ENCODE peak calls at places on chromosomes 6 and 20, in five cellular contexts. N is stimulated activated CD8-positive, alpha-beta memory T cell treated with anti-CD3 and anti-CD28 coated beads, Interleukin-7, amount 100 ng/mL, for 4 hours; V is iPS DF 6.9; O is DMS153; U is GM13976. R is an unnamed sample.

GRCh38 chr6:56759521-56759920 is 116.8 kb upstream of the DST start:
- DNase-seq in V (no peak), O (peak; percentile 43), U (no peak), N (no peak), R (no peak)

GRCh38 chr6:26363882-26364825 is 844 bp upstream of the BTN3A2 start:
- DNase-seq in V (no peak), U (no peak), O (no peak), N (no peak), R (no peak)

GRCh38 chr20:4719190-4719589 is 2.5 kb upstream of the PRND start:
- DNase-seq in O (no peak), V (no peak), N (no peak), U (no peak), R (no peak)

GRCh38 chr20:59740621-59741020 is 136.3 kb downstream of the PHACTR3 start:
- DNase-seq in N (no peak), U (no peak), V (no peak), O (no peak), R (no peak)

GRCh38 chr6:134041093-134041492 is 11.3 kb downstream of the SLC2A12 start:
- DNase-seq in U (no peak), N (no peak), V (no peak), O (no peak), R (no peak)

GRCh38 chr6:52399511-52400315 is 20.4 kb upstream of the EFHC1 start:
- DNase-seq in N (no peak), U (peak; percentile 48), V (no peak), O (no peak), R (peak; percentile 63)

GRCh38 chr6:34877869-34878485 is 9.9 kb downstream of the TAF11 start:
- DNase-seq in N (no peak), U (no peak), V (no peak), O (no peak), R (no peak)

GRCh38 chr6:101531538-101531937 is 138.0 kb downstream of the GRIK2 start:
- DNase-seq in V (no peak), U (no peak), N (no peak), O (no peak), R (no peak)

GRCh38 chr6:154229796-154230195 is 126.8 kb downstream of the IPCEF1 start:
- DNase-seq in N (peak; percentile 46), O (no peak), U (peak; percentile 23), V (no peak), R (no peak)

GRCh38 chr6:41689171-41690008 is 46.0 kb downstream of the TFEB start:
- DNase-seq in N (no peak), U (no peak), V (no peak), O (no peak), R (no peak)

GRCh38 chr6:21115111-21115510 is 478.4 kb upstream of the SOX4 start:
- DNase-seq in O (peak; percentile 89), U (no peak), V (no peak), N (no peak), R (no peak)

GRCh38 chr6:41846666-41847237 is 48.4 kb downstream of the USP49 start:
- DNase-seq in U (peak; percentile 70), V (peak; percentile 55), O (peak; percentile 21), N (no peak), R (peak; percentile 64)

GRCh38 chr20:10611357-10611756 is 62.4 kb downstream of the JAG1 start:
- DNase-seq in O (no peak), V (peak; percentile 45), N (no peak), U (peak; percentile 45), R (peak; percentile 36)

GRCh38 chr6:41200296-41200900 is 551 bp downstream of the TREML2 start:
- DNase-seq in N (peak; percentile 42), U (no peak), V (no peak), O (no peak), R (peak; percentile 29)

GRCh38 chr6:12149944-12150510 is 137.9 kb downstream of the HIVEP1 start:
- DNase-seq in O (no peak), U (no peak), V (no peak), N (no peak), R (no peak)

GRCh38 chr6:31356216-31356945 is 598 bp downstream of the HLA-B start:
- DNase-seq in V (no peak), N (peak; percentile 33), O (no peak), U (peak; percentile 61), R (peak; percentile 58)

GRCh38 chr6:95087394-95088097 is 489.8 kb upstream of the MANEA start:
- DNase-seq in N (no peak), O (peak; percentile 98), U (no peak), V (no peak), R (no peak)